ENCODE peak calls at places on chromosomes 5 and 9, in four cellular contexts. One of them, this sample, is unnamed.

GRCh38 chr9:21919377-21920362 is 74.5 kb downstream of the CDKN2A start:
- DNase-seq in progenitor cell of endocrine pancreas: no peak
- DNase-seq in colonic mucosa: peak; percentile 31
- DNase-seq in astrocyte of the spinal cord: peak; percentile 81
- DNase-seq in this sample: peak; percentile 19

GRCh38 chr5:98624145-98624880 is 149.2 kb upstream of the RGMB start:
- DNase-seq in astrocyte of the spinal cord: no peak
- DNase-seq in colonic mucosa: no peak
- DNase-seq in progenitor cell of endocrine pancreas: no peak
- DNase-seq in this sample: no peak

GRCh38 chr5:40570408-40571129 is 109.1 kb upstream of the PTGER4 start:
- DNase-seq in progenitor cell of endocrine pancreas: no peak
- DNase-seq in colonic mucosa: no peak
- DNase-seq in astrocyte of the spinal cord: peak; percentile 80
- DNase-seq in this sample: no peak

GRCh38 chr9:90870646-90871326 is 69.2 kb downstream of the SYK start:
- DNase-seq in astrocyte of the spinal cord: peak; percentile 40
- DNase-seq in colonic mucosa: peak; percentile 41
- DNase-seq in progenitor cell of endocrine pancreas: no peak
- DNase-seq in this sample: no peak

GRCh38 chr5:71938886-71939285 is 168.4 kb upstream of the MAP1B start:
- DNase-seq in progenitor cell of endocrine pancreas: peak; percentile 15
- DNase-seq in astrocyte of the spinal cord: peak; percentile 20
- DNase-seq in colonic mucosa: peak; percentile 62
- DNase-seq in this sample: no peak

GRCh38 chr5:14676320-14676719 is 11.8 kb downstream of the OTULIN start:
- DNase-seq in colonic mucosa: no peak
- DNase-seq in progenitor cell of endocrine pancreas: no peak
- DNase-seq in astrocyte of the spinal cord: peak; percentile 70
- DNase-seq in this sample: no peak

GRCh38 chr9:136665704-136666363 is 3.1 kb downstream of the EGFL7 start:
- DNase-seq in progenitor cell of endocrine pancreas: no peak
- DNase-seq in astrocyte of the spinal cord: no peak
- DNase-seq in colonic mucosa: no peak
- DNase-seq in this sample: no peak

GRCh38 chr5:160231789-160232342 is 2.6 kb downstream of the FABP6 start:
- DNase-seq in progenitor cell of endocrine pancreas: no peak
- DNase-seq in astrocyte of the spinal cord: no peak
- DNase-seq in colonic mucosa: no peak
- DNase-seq in this sample: no peak

GRCh38 chr5:132766806-132767055 is 10.3 kb downstream of the SEPTIN8 start:
- DNase-seq in progenitor cell of endocrine pancreas: no peak
- DNase-seq in colonic mucosa: no peak
- DNase-seq in astrocyte of the spinal cord: no peak
- DNase-seq in this sample: no peak

GRCh38 chr9:90433398-90433890 is 209.2 kb downstream of the DIRAS2 start:
- DNase-seq in astrocyte of the spinal cord: peak; percentile 93
- DNase-seq in progenitor cell of endocrine pancreas: peak; percentile 17
- DNase-seq in colonic mucosa: peak; percentile 24
- DNase-seq in this sample: no peak

GRCh38 chr5:168075387-168075786 is 216.1 kb upstream of the WWC1 start:
- DNase-seq in progenitor cell of endocrine pancreas: no peak
- DNase-seq in astrocyte of the spinal cord: no peak
- DNase-seq in colonic mucosa: no peak
- DNase-seq in this sample: no peak

GRCh38 chr9:94081864-94082468 is 2.3 kb upstream of the PTPDC1 start:
- DNase-seq in progenitor cell of endocrine pancreas: no peak
- DNase-seq in astrocyte of the spinal cord: no peak
- DNase-seq in colonic mucosa: no peak
- DNase-seq in this sample: no peak

GRCh38 chr5:68467791-68468190 is 252.2 kb downstream of the PIK3R1 start:
- DNase-seq in progenitor cell of endocrine pancreas: no peak
- DNase-seq in colonic mucosa: peak; percentile 66
- DNase-seq in astrocyte of the spinal cord: no peak
- DNase-seq in this sample: no peak

GRCh38 chr5:53116597-53116996 is 7.0 kb upstream of the MOCS2 start:
- DNase-seq in astrocyte of the spinal cord: no peak
- DNase-seq in progenitor cell of endocrine pancreas: no peak
- DNase-seq in colonic mucosa: no peak
- DNase-seq in this sample: no peak

GRCh38 chr5:53112909-53113308 is 3.4 kb upstream of the MOCS2 start:
- DNase-seq in progenitor cell of endocrine pancreas: no peak
- DNase-seq in astrocyte of the spinal cord: no peak
- DNase-seq in colonic mucosa: no peak
- DNase-seq in this sample: no peak

GRCh38 chr5:53111139-53111538 is 1.6 kb upstream of the MOCS2 start:
- DNase-seq in colonic mucosa: no peak
- DNase-seq in astrocyte of the spinal cord: no peak
- DNase-seq in progenitor cell of endocrine pancreas: no peak
- DNase-seq in this sample: no peak

GRCh38 chr5:53113947-53114346 is 4.4 kb upstream of the MOCS2 start:
- DNase-seq in progenitor cell of endocrine pancreas: no peak
- DNase-seq in astrocyte of the spinal cord: no peak
- DNase-seq in colonic mucosa: no peak
- DNase-seq in this sample: no peak

GRCh38 chr5:53114988-53115387 is 5.4 kb upstream of the MOCS2 start:
- DNase-seq in astrocyte of the spinal cord: peak; percentile 36
- DNase-seq in colonic mucosa: no peak
- DNase-seq in progenitor cell of endocrine pancreas: no peak
- DNase-seq in this sample: no peak
- TF ChIP-seq CTCF in astrocyte of the spinal cord: peak; percentile 42
- TF ChIP-seq CTCF in colonic mucosa: no peak
- TF ChIP-seq CTCF in progenitor cell of endocrine pancreas: peak; percentile 54
- TF ChIP-seq CTCF in this sample: peak; percentile 12

GRCh38 chr5:149803153-149803552 is 73.0 kb downstream of the PPARGC1B start:
- DNase-seq in colonic mucosa: no peak
- DNase-seq in progenitor cell of endocrine pancreas: no peak
- DNase-seq in astrocyte of the spinal cord: no peak
- DNase-seq in this sample: no peak
- TF ChIP-seq CTCF in colonic mucosa: no peak
- TF ChIP-seq CTCF in progenitor cell of endocrine pancreas: no peak
- TF ChIP-seq CTCF in astrocyte of the spinal cord: no peak
- TF ChIP-seq CTCF in this sample: no peak

DNA sequence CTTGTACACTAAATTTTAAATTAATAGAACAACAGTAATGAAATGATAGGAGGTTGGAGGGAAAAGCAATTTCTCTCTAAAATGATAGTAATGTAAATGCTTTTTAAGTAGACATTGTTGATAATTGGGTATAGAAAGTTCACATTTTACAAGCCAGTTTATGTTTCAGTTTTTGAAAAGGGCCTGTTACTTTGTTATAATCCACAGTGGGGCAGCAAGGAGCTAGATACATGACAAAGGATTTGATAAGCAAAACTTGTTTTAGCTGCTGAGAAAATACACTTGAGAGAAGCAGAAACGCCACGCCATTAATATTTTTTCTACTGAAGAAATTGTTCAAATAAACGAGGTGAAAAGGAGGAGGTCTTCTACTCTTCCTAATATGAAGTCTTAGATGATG is 30.2 kb downstream of the SREK1 start:
- DNase-seq in progenitor cell of endocrine pancreas: no peak
- DNase-seq in astrocyte of the spinal cord: peak; percentile 45
- DNase-seq in colonic mucosa: no peak
- DNase-seq in this sample: no peak
- TF ChIP-seq CTCF in progenitor cell of endocrine pancreas: peak; percentile 54
- TF ChIP-seq CTCF in astrocyte of the spinal cord: peak; percentile 56
- TF ChIP-seq CTCF in colonic mucosa: no peak
- TF ChIP-seq CTCF in this sample: no peak

DNA sequence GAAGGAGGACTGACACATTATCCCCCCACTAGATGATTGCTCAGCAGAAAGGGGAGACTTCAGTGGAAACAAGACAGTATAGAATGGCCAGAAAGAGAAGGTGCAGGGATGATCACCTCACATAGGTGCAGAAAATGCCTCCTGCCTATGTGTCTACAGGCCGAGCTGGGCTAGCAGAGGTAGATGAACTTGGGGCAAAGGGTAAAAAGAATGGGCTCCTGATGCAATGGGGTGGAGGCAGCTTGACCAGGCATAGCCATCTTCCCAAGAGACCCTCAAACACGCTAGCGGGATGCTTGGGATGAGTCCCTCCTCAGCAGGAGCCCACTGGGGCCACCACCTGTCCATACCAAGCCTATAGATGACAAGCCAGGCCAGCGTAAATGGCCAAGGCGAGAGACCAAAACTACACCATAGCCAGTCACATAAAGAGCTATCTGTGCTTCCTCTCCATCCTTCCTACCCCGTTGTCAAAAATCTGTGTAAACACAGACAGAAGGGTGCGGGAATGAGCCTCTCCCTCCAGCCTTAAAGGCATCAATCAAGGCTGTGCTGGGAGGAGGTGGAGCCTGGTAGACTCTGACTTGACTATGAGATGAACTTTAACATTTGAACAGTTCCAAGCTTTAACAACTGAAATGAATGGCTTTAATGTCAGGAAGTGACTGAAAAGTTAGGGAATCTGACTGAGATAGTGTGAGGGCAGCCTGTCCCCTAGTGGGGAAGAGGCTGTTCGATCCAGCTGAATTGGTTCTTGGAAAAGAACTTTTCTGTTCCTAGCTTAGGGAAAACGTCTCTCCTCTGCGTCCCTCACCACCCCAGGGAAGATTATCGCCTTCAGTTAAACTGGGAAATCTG is 10.4 kb downstream of the C9orf152 start:
- DNase-seq in astrocyte of the spinal cord: no peak
- DNase-seq in colonic mucosa: peak; percentile 77
- DNase-seq in progenitor cell of endocrine pancreas: no peak
- DNase-seq in this sample: no peak
- TF ChIP-seq CTCF in astrocyte of the spinal cord: peak; percentile 39
- TF ChIP-seq CTCF in colonic mucosa: peak; percentile 25
- TF ChIP-seq CTCF in progenitor cell of endocrine pancreas: no peak
- TF ChIP-seq CTCF in this sample: peak; percentile 25

GRCh38 chr5:102421647-102422046 is 77.2 kb downstream of the SLCO6A1 start:
- DNase-seq in progenitor cell of endocrine pancreas: no peak
- DNase-seq in colonic mucosa: no peak
- DNase-seq in astrocyte of the spinal cord: no peak
- DNase-seq in this sample: no peak
- TF ChIP-seq CTCF in progenitor cell of endocrine pancreas: no peak
- TF ChIP-seq CTCF in colonic mucosa: no peak
- TF ChIP-seq CTCF in astrocyte of the spinal cord: no peak
- TF ChIP-seq CTCF in this sample: no peak

DNA sequence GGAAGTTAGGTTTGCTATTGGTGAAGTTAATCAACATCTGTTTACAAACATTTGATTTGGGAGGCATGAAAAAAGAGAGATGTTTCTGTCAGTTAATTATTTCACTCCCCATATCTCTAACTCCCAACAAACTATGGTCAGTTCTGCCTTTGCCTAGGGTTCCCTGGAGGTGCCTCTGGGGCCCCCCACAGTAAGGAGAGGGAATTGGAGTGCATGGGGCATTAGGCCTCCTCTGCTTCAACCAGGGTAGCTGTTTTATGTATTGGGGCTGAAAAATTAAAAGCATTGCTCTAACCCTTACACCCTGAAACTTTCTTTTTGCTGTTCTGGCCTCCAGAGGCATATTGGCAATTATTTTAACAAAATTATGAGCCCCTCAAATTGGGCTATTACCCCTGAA is 32.3 kb downstream of the RUSC2 start:
- DNase-seq in colonic mucosa: no peak
- DNase-seq in progenitor cell of endocrine pancreas: no peak
- DNase-seq in astrocyte of the spinal cord: no peak
- DNase-seq in this sample: no peak
- TF ChIP-seq CTCF in colonic mucosa: no peak
- TF ChIP-seq CTCF in progenitor cell of endocrine pancreas: peak; percentile 10
- TF ChIP-seq CTCF in astrocyte of the spinal cord: peak; percentile 22
- TF ChIP-seq CTCF in this sample: no peak

This sample was measured in AG04449.